ENCODE peak calls at places on chromosomes 2 and 18, in nine cellular contexts. G is GM23248; O is fibroblast of lung; R is naive thymus-derived CD4-positive, alpha-beta T cell; P is cardiac fibroblast; N is cerebellum; F is NCI-H226; A is trophoblast cell; D is NCI-H748 treated with DMSO at 0.1 percent for 48 hours. S is an unnamed sample.

GRCh38 chr2:43225788-43226557 is 433 bp downstream of the ZFP36L2 start:
- DNase-seq in F (peak), G (peak), N (peak), P (peak), R (peak), O (peak), A (peak), D (no peak), S (peak)

GRCh38 chr2:26591619-26592505 is 49.3 kb downstream of the CIB4 start:
- DNase-seq in D (no peak), F (no peak), P (no peak), G (no peak), N (no peak), O (no peak), A (no peak), R (no peak), S (no peak)

GRCh38 chr2:25161055-25161781 is 7.2 kb downstream of the POMC start:
- DNase-seq in G (peak), P (peak), A (no peak), R (peak), D (no peak), F (no peak), O (peak), N (peak), S (peak)

GRCh38 chr18:6031442-6031841 is 136.1 kb upstream of the TMEM200C start:
- DNase-seq in D (no peak), G (no peak), R (no peak), F (no peak), P (no peak), N (no peak), O (no peak), A (no peak), S (no peak)

GRCh38 chr2:25197336-25198208 is 29.2 kb upstream of the POMC start:
- DNase-seq in O (peak), P (no peak), G (peak), R (no peak), D (no peak), F (no peak), N (no peak), A (no peak), S (peak)

GRCh38 chr2:201137505-201138400 is 21.8 kb downstream of the CFLAR start:
- DNase-seq in R (no peak), O (no peak), N (no peak), G (no peak), F (no peak), A (peak), P (no peak), D (no peak), S (no peak)

GRCh38 chr2:219059725-219060682 is 717 bp downstream of the IHH start:
- DNase-seq in O (no peak), P (no peak), N (no peak), F (no peak), A (no peak), G (peak), D (no peak), R (no peak), S (no peak)

GRCh38 chr2:236403125-236403524 is 138.9 kb upstream of the ASB18 start:
- DNase-seq in O (no peak), R (no peak), G (no peak), D (no peak), P (no peak), F (no peak), A (no peak), N (no peak), S (no peak)

GRCh38 chr2:108418416-108418815 is 30.6 kb upstream of the GCC2 start:
- DNase-seq in G (no peak), A (no peak), R (no peak), N (no peak), O (no peak), F (no peak), D (no peak), P (no peak), S (no peak)

GRCh38 chr18:48781041-48781989 is 169.4 kb downstream of the SMAD7 start:
- DNase-seq in R (no peak), N (peak), D (no peak), P (peak), O (peak), F (no peak), G (peak), A (peak), S (peak)

GRCh38 chr2:127428815-127429109 is 10.5 kb downstream of the PROC start:
- DNase-seq in D (no peak), R (no peak), N (no peak), A (no peak), G (no peak), P (no peak), O (no peak), F (no peak), S (no peak)

GRCh38 chr18:2826581-2826980 is 20.2 kb upstream of the EMILIN2 start:
- DNase-seq in N (no peak), A (no peak), O (no peak), F (no peak), D (no peak), G (peak), R (no peak), P (peak), S (peak)

GRCh38 chr2:119233326-119234020 is 9.8 kb downstream of the STEAP3 start:
- DNase-seq in G (peak), F (peak), O (peak), A (no peak), N (no peak), P (no peak), R (no peak), D (no peak), S (peak)

GRCh38 chr2:112870851-112871830 is 34.6 kb upstream of the IL1B start:
- DNase-seq in F (no peak), R (no peak), D (no peak), A (no peak), O (no peak), N (no peak), P (no peak), G (no peak), S (no peak)

GRCh38 chr2:191569025-191569424 is 108.9 kb upstream of the NABP1 start:
- DNase-seq in A (no peak), R (no peak), P (no peak), F (no peak), O (no peak), G (no peak), N (no peak), D (no peak), S (no peak)

GRCh38 chr2:134717706-134718094 is 1.1 kb downstream of the TMEM163 start:
- DNase-seq in R (no peak), O (no peak), D (no peak), N (peak), F (no peak), A (no peak), G (peak), P (no peak), S (no peak)

GRCh38 chr2:55862269-55862668 is 61.3 kb downstream of the EFEMP1 start:
- DNase-seq in F (peak), N (no peak), R (no peak), D (no peak), O (peak), A (peak), G (peak), P (peak), S (peak)

GRCh38 chr2:63544017-63544627 is 44.2 kb downstream of the WDPCP start:
- DNase-seq in F (no peak), N (no peak), O (peak), R (no peak), G (peak), D (no peak), P (peak), A (peak), S (peak)

GRCh38 chr2:241815477-241816430 is 6.8 kb downstream of the NEU4 start:
- DNase-seq in F (no peak), A (peak), D (no peak), P (no peak), N (no peak), O (no peak), G (no peak), R (no peak), S (no peak)

GRCh38 chr2:11140492-11140891 is 14.8 kb upstream of the SLC66A3 start:
- DNase-seq in D (no peak), F (peak), O (peak), P (peak), R (no peak), A (peak), N (no peak), G (peak), S (peak)

GRCh38 chr2:19579466-19579865 is 221.0 kb upstream of the OSR1 start:
- DNase-seq in R (no peak), D (no peak), O (no peak), F (no peak), A (peak), P (peak), G (peak), N (no peak), S (peak)

GRCh38 chr18:80228051-80228848 is 19.1 kb downstream of the PARD6G start:
- DNase-seq in F (no peak), R (no peak), P (no peak), A (no peak), G (no peak), N (no peak), O (no peak), D (no peak), S (no peak)

GRCh38 chr2:232432598-232433184 is 23.3 kb upstream of the ALPI start:
- DNase-seq in R (no peak), D (no peak), O (no peak), F (peak), A (peak), N (no peak), P (no peak), G (no peak), S (no peak)

GRCh38 chr2:16777123-16777872 is 111.7 kb upstream of the CYRIA start:
- DNase-seq in O (no peak), G (no peak), F (no peak), N (no peak), P (no peak), R (no peak), A (no peak), D (no peak), S (no peak)

GRCh38 chr2:110818767-110819481 is 86.6 kb downstream of the ACOXL start:
- DNase-seq in N (no peak), A (no peak), O (no peak), G (no peak), F (no peak), D (no peak), R (no peak), P (no peak), S (no peak)

GRCh38 chr2:216056739-216057138 is 24.9 kb downstream of the PECR start:
- DNase-seq in P (no peak), A (no peak), G (no peak), F (no peak), N (no peak), D (no peak), O (no peak), R (no peak), S (no peak)

GRCh38 chr2:240840435-240841060 is 20.5 kb upstream of the KIF1A start:
- DNase-seq in P (peak), G (peak), N (no peak), O (peak), D (peak), A (peak), F (peak), R (no peak), S (peak)

GRCh38 chr18:80175451-80176235 is 66.6 kb downstream of the ADNP2 start:
- DNase-seq in R (peak), P (no peak), O (peak), D (no peak), G (no peak), N (no peak), A (peak), F (no peak), S (no peak)

GRCh38 chr18:79493801-79494211 is 98.1 kb downstream of the NFATC1 start:
- DNase-seq in F (no peak), A (no peak), G (no peak), P (no peak), O (no peak), N (no peak), D (no peak), R (no peak), S (no peak)

GRCh38 chr2:215998636-215999035 is 14.7 kb downstream of the MREG start:
- DNase-seq in R (no peak), N (no peak), O (no peak), A (no peak), D (no peak), P (no peak), F (no peak), G (no peak), S (no peak)

GRCh38 chr2:38835015-38835601 is 40.6 kb downstream of the DHX57 start:
- DNase-seq in F (no peak), N (no peak), A (peak), O (peak), D (peak), G (peak), P (peak), R (no peak), S (peak)

GRCh38 chr2:24052951-24053350 is 3.4 kb downstream of the FKBP1B start:
- DNase-seq in A (no peak), O (no peak), D (no peak), F (no peak), R (no peak), G (no peak), N (no peak), P (no peak), S (no peak)

GRCh38 chr2:109454304-109454703 is 159.5 kb downstream of the SEPTIN10 start:
- DNase-seq in P (no peak), G (no peak), D (no peak), O (no peak), R (no peak), N (no peak), A (no peak), F (no peak), S (no peak)

GRCh38 chr2:231321021-231321420 is 74.5 kb upstream of the B3GNT7 start:
- DNase-seq in A (peak), F (no peak), R (no peak), P (no peak), D (no peak), O (no peak), G (no peak), N (no peak), S (no peak)

GRCh38 chr2:7845332-7845731 is 836.5 kb upstream of the ID2 start:
- DNase-seq in A (peak), G (peak), N (no peak), P (peak), O (peak), F (peak), D (no peak), R (no peak), S (peak)

GRCh38 chr18:55588001-55588875 is at the start of gene TCF4:
- DNase-seq in R (peak), A (peak), O (peak), N (peak), P (peak), F (no peak), D (peak), G (peak), S (peak)

GRCh38 chr2:86226780-86227520 is 27.7 kb downstream of the MRPL35 start:
- DNase-seq in A (no peak), F (peak), G (no peak), N (no peak), O (no peak), D (no peak), R (no peak), P (no peak), S (no peak)

GRCh38 chr2:66587216-66587615 is 152.3 kb downstream of the MEIS1 start:
- DNase-seq in F (no peak), O (peak), G (peak), A (peak), N (no peak), P (no peak), D (no peak), R (no peak), S (peak)

S was measured in AG10803.